ENCODE peak calls at places on chromosomes 3 and 15, in seven cellular contexts. B is tibial nerve; S is iPS-NIHi11; Q is stimulated activated CD4-positive, alpha-beta T cell treated with anti-CD3 and anti-CD28 coated beads, Interleukin-15, amount 100 ng/mL, for 24 hours; C is SJSA1; V is mesenteric fat pad; E is lower lobe of right lung. G is an unnamed sample.

GRCh38 chr3:164458986-164459385 is 619.3 kb downstream of the SI start:
- DNase-seq in B (no peak), S (no peak), Q (no peak), C (no peak), V (no peak), E (no peak), G (no peak)

GRCh38 chr3:102124301-102125158 is 275.2 kb downstream of the NFKBIZ start:
- DNase-seq in B (no peak), S (no peak), Q (no peak), C (no peak), V (no peak), E (no peak), G (no peak)

GRCh38 chr3:38458796-38459498 is 5.3 kb downstream of the ACVR2B start:
- DNase-seq in B (no peak), S (peak), Q (no peak), C (no peak), V (no peak), E (peak), G (no peak)

GRCh38 chr3:178971614-178972013 is 100.0 kb downstream of the ZMAT3 start:
- DNase-seq in B (no peak), S (no peak), Q (no peak), C (no peak), V (no peak), E (no peak), G (no peak)

GRCh38 chr3:190543656-190544055 is 29.8 kb downstream of the IL1RAP start:
- DNase-seq in B (no peak), S (no peak), Q (no peak), C (no peak), V (no peak), E (no peak), G (no peak)

GRCh38 chr3:197335428-197336132 is 37.2 kb upstream of the DLG1 start:
- DNase-seq in B (no peak), S (no peak), Q (no peak), C (peak), V (no peak), E (no peak), G (no peak)

GRCh38 chr3:181700168-181701087 is 11.3 kb upstream of the SOX2 start:
- DNase-seq in B (no peak), S (peak), Q (peak), C (peak), V (no peak), E (no peak), G (peak)

GRCh38 chr15:94230436-94230885 is 900 bp upstream of the MCTP2 start:
- DNase-seq in B (no peak), S (peak), Q (no peak), C (no peak), V (no peak), E (no peak), G (no peak)

GRCh38 chr3:177700117-177700516 is 502.8 kb upstream of the TBL1XR1 start:
- DNase-seq in B (no peak), S (no peak), Q (no peak), C (no peak), V (no peak), E (no peak), G (no peak)

GRCh38 chr3:55461896-55462295 is 25.2 kb downstream of the WNT5A start:
- DNase-seq in B (no peak), S (no peak), Q (no peak), C (no peak), V (no peak), E (no peak), G (no peak)

GRCh38 chr3:132006605-132007204 is 28.1 kb downstream of the CPNE4 start:
- DNase-seq in B (no peak), S (peak), Q (peak), C (no peak), V (no peak), E (peak), G (no peak)

GRCh38 chr3:25830373-25831305 is 40.7 kb downstream of the OXSM start:
- DNase-seq in B (no peak), S (no peak), Q (no peak), C (no peak), V (no peak), E (no peak), G (no peak)

GRCh38 chr3:127410137-127410488 is 122.3 kb upstream of the PRR20G start:
- DNase-seq in B (no peak), S (peak), Q (no peak), C (no peak), V (no peak), E (no peak), G (peak)

GRCh38 chr3:168574455-168575158 is 478.9 kb upstream of the GOLIM4 start:
- DNase-seq in B (no peak), S (no peak), Q (no peak), C (no peak), V (no peak), E (no peak), G (no peak)

GRCh38 chr15:57640935-57641682 is 49.4 kb downstream of the MYZAP start:
- DNase-seq in B (no peak), S (peak), Q (peak), C (no peak), V (no peak), E (no peak), G (no peak)

GRCh38 chr3:192899540-192899982 is 18.1 kb downstream of the MB21D2 start:
- DNase-seq in B (no peak), S (no peak), Q (no peak), C (peak), V (no peak), E (no peak), G (no peak)

GRCh38 chr3:57068437-57069089 is 8.1 kb downstream of the SPATA12 start:
- DNase-seq in B (peak), S (no peak), Q (no peak), C (no peak), V (no peak), E (no peak), G (no peak)

GRCh38 chr3:14290631-14291385 is 111.6 kb upstream of the SLC6A6 start:
- DNase-seq in B (no peak), S (no peak), Q (no peak), C (no peak), V (no peak), E (no peak), G (no peak)

GRCh38 chr3:184717608-184717995 is 5.7 kb upstream of the MAGEF1 start:
- DNase-seq in B (no peak), S (no peak), Q (no peak), C (peak), V (no peak), E (no peak), G (no peak)

GRCh38 chr15:48507416-48508065 is 138.0 kb downstream of the FBN1 start:
- DNase-seq in B (no peak), S (peak), Q (peak), C (no peak), V (no peak), E (no peak), G (no peak)

GRCh38 chr3:174218011-174218410 is 641.1 kb upstream of the NAALADL2 start:
- DNase-seq in B (no peak), S (no peak), Q (no peak), C (no peak), V (no peak), E (no peak), G (no peak)

GRCh38 chr3:5423523-5423922 is 236.0 kb downstream of the EDEM1 start:
- DNase-seq in B (no peak), S (no peak), Q (no peak), C (no peak), V (no peak), E (no peak), G (no peak)

GRCh38 chr15:43329222-43329959 is 982 bp downstream of the LCMT2 start:
- DNase-seq in B (no peak), S (no peak), Q (peak), C (no peak), V (no peak), E (no peak), G (no peak)

GRCh38 chr3:134810052-134810435 is 15.0 kb downstream of the EPHB1 start:
- DNase-seq in B (no peak), S (no peak), Q (no peak), C (no peak), V (peak), E (no peak), G (no peak)

GRCh38 chr15:100761253-100761935 is 118.2 kb upstream of the ALDH1A3 start:
- DNase-seq in B (no peak), S (no peak), Q (no peak), C (no peak), V (peak), E (no peak), G (no peak)

GRCh38 chr3:20046556-20046955 is 6.3 kb downstream of the KAT2B start:
- DNase-seq in B (no peak), S (no peak), Q (no peak), C (no peak), V (no peak), E (no peak), G (no peak)

G was measured in activated T-helper 2 cell treated with anti-CD3 and anti-CD28 coated beads, Interferon-gamma antibody, Interleukin-2, Interleukin-4, amounts not matched to agents 10 μg/mL and 5 μg/mL and 100 μg/mL, durations not matched to agents 14 hours and 24 hours and 36 hours.